ENCODE peak calls at places on chromosomes 16 and 17, in six cellular contexts. One of them, this sample, is unnamed.
A peak's percentile ranks its signal among the peaks of the same experiment; 100 is the strongest.

GRCh38 chr16:48542020-48542473 is 67.9 kb downstream of the N4BP1 start:
- DNase-seq in substantia nigra: peak; percentile 49
- DNase-seq in body of pancreas: peak; percentile 48
- DNase-seq in esophagus squamous epithelium: no peak
- DNase-seq in right cardiac atrium: peak; percentile 75
- DNase-seq in RWPE2: no peak
- DNase-seq in this sample: no peak

GRCh38 chr17:53949473-53950090 is 126.9 kb downstream of the KIF2B start:
- DNase-seq in substantia nigra: no peak
- DNase-seq in body of pancreas: no peak
- DNase-seq in esophagus squamous epithelium: no peak
- DNase-seq in right cardiac atrium: no peak
- DNase-seq in RWPE2: no peak
- DNase-seq in this sample: no peak

GRCh38 chr16:56872863-56873391 is 7.9 kb downstream of the SLC12A3 start:
- DNase-seq in substantia nigra: no peak
- DNase-seq in body of pancreas: no peak
- DNase-seq in esophagus squamous epithelium: no peak
- DNase-seq in right cardiac atrium: no peak
- DNase-seq in RWPE2: no peak
- DNase-seq in this sample: no peak

GRCh38 chr17:2068589-2069051 is 13.7 kb downstream of the HIC1 start:
- DNase-seq in substantia nigra: no peak
- DNase-seq in body of pancreas: no peak
- DNase-seq in esophagus squamous epithelium: no peak
- DNase-seq in right cardiac atrium: peak; percentile 28
- DNase-seq in RWPE2: peak; percentile 72
- DNase-seq in this sample: no peak

GRCh38 chr17:59848385-59848668 is 44.4 kb downstream of the TUBD1 start:
- DNase-seq in substantia nigra: no peak
- DNase-seq in body of pancreas: peak; percentile 15
- DNase-seq in esophagus squamous epithelium: no peak
- DNase-seq in right cardiac atrium: no peak
- DNase-seq in RWPE2: no peak
- DNase-seq in this sample: no peak

GRCh38 chr17:7956208-7956965 is 24.4 kb downstream of the CNTROB start:
- DNase-seq in substantia nigra: no peak
- DNase-seq in body of pancreas: peak; percentile 26
- DNase-seq in esophagus squamous epithelium: no peak
- DNase-seq in right cardiac atrium: peak; percentile 61
- DNase-seq in RWPE2: no peak
- DNase-seq in this sample: no peak

GRCh38 chr17:55549140-55549539 is 37.9 kb upstream of the SMIM36 start:
- DNase-seq in substantia nigra: no peak
- DNase-seq in body of pancreas: no peak
- DNase-seq in esophagus squamous epithelium: no peak
- DNase-seq in right cardiac atrium: no peak
- DNase-seq in RWPE2: no peak
- DNase-seq in this sample: peak; percentile 33

GRCh38 chr16:24318670-24319069 is 62.5 kb downstream of the CACNG3 start:
- DNase-seq in substantia nigra: no peak
- DNase-seq in body of pancreas: no peak
- DNase-seq in esophagus squamous epithelium: no peak
- DNase-seq in right cardiac atrium: no peak
- DNase-seq in RWPE2: no peak
- DNase-seq in this sample: no peak

GRCh38 chr16:68592466-68593337 is 52.4 kb upstream of the CDH3 start:
- DNase-seq in substantia nigra: no peak
- DNase-seq in body of pancreas: no peak
- DNase-seq in esophagus squamous epithelium: no peak
- DNase-seq in right cardiac atrium: no peak
- DNase-seq in RWPE2: no peak
- DNase-seq in this sample: peak; percentile 21

GRCh38 chr17:8729860-8730259 is 14.8 kb downstream of the CCDC42 start:
- DNase-seq in substantia nigra: no peak
- DNase-seq in body of pancreas: no peak
- DNase-seq in esophagus squamous epithelium: no peak
- DNase-seq in right cardiac atrium: no peak
- DNase-seq in RWPE2: no peak
- DNase-seq in this sample: no peak

GRCh38 chr16:89217388-89218191 is at the start of gene ZNF778:
- DNase-seq in substantia nigra: peak; percentile 80
- DNase-seq in body of pancreas: peak; percentile 87
- DNase-seq in esophagus squamous epithelium: peak; percentile 42
- DNase-seq in right cardiac atrium: peak; percentile 85
- DNase-seq in RWPE2: no peak
- DNase-seq in this sample: peak; percentile 77

DNA sequence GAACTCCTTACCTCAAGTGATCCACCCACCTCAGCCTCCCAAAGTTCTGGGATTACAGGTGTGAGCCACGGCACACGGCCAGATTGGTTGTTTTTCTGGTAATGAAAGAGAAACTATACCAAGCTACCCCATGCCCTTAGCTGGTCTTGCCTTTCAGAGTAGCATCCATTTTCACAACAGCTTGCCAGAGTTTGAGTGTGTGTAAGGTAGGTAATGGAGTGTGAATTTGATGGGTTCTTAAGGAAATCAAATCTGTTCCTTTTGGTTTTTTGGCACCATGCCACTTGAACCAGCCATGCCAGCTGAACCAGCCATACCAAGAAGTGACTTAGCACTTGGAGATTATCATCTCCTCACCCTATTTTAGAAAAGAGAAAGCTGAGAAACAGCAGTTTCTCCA is 5.1 kb downstream of the CALCOCO2 start:
- DNase-seq in substantia nigra: no peak
- DNase-seq in body of pancreas: no peak
- DNase-seq in esophagus squamous epithelium: no peak
- DNase-seq in right cardiac atrium: no peak
- DNase-seq in RWPE2: no peak
- DNase-seq in this sample: no peak
- H3K27ac ChIP-seq in substantia nigra: no peak overlapping the region
- H3K27ac ChIP-seq in body of pancreas: no peak overlapping the region
- H3K27ac ChIP-seq in esophagus squamous epithelium: peak overlapping the region; percentile 19
- H3K27ac ChIP-seq in right cardiac atrium: peak overlapping the region; percentile 40
- H3K27ac ChIP-seq in RWPE2: no peak overlapping the region
- H3K27ac ChIP-seq in this sample: no peak overlapping the region

GRCh38 chr17:21372256-21372954 is 3.8 kb upstream of the KCNJ12 start:
- DNase-seq in substantia nigra: no peak
- DNase-seq in body of pancreas: no peak
- DNase-seq in esophagus squamous epithelium: no peak
- DNase-seq in right cardiac atrium: no peak
- DNase-seq in RWPE2: no peak
- DNase-seq in this sample: no peak

GRCh38 chr17:21370430-21370829 is 5.7 kb upstream of the KCNJ12 start:
- DNase-seq in substantia nigra: no peak
- DNase-seq in body of pancreas: no peak
- DNase-seq in esophagus squamous epithelium: no peak
- DNase-seq in right cardiac atrium: peak; percentile 80
- DNase-seq in RWPE2: no peak
- DNase-seq in this sample: no peak

GRCh38 chr17:21369395-21369794 is 6.8 kb upstream of the KCNJ12 start:
- DNase-seq in substantia nigra: no peak
- DNase-seq in body of pancreas: no peak
- DNase-seq in esophagus squamous epithelium: no peak
- DNase-seq in right cardiac atrium: no peak
- DNase-seq in RWPE2: no peak
- DNase-seq in this sample: no peak

GRCh38 chr17:21373034-21373433 is 3.1 kb upstream of the KCNJ12 start:
- DNase-seq in substantia nigra: no peak
- DNase-seq in body of pancreas: no peak
- DNase-seq in esophagus squamous epithelium: no peak
- DNase-seq in right cardiac atrium: no peak
- DNase-seq in RWPE2: no peak
- DNase-seq in this sample: no peak

DNA sequence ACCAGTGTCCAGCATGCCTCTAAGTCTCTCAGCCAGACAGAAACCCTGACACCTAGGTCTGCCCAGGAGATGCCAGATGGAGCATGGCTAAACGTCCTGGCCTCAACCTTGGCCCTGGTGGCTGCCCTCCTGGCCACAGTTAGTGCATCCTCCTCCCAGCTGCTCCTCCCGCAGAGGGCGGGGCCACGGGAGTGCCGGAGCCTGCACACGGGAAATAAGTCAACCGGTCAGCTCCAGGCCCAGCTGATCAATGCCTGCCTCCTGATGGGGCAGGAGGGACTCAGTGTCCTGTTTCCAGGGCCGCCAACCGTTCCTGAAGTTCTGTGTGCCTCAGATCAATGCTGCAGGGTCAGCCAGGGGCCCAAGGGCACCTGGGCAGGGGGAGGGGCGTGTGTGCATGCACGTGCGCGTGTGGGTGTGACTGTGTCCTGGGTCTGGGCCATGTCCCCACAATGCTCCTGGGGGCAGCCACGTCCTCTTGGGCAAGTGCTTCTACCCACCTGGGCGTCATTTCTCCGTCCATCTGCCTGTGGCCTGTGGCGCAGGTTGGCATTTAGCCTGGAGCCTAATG is 4.6 kb upstream of the KCNJ12 start:
- DNase-seq in substantia nigra: no peak
- DNase-seq in body of pancreas: no peak
- DNase-seq in esophagus squamous epithelium: no peak
- DNase-seq in right cardiac atrium: no peak
- DNase-seq in RWPE2: no peak
- DNase-seq in this sample: no peak
- H3K27ac ChIP-seq in substantia nigra: no peak overlapping the region
- H3K27ac ChIP-seq in body of pancreas: no peak overlapping the region
- H3K27ac ChIP-seq in esophagus squamous epithelium: no peak overlapping the region
- H3K27ac ChIP-seq in right cardiac atrium: peak overlapping the region; percentile 76
- H3K27ac ChIP-seq in RWPE2: no peak overlapping the region
- H3K27ac ChIP-seq in this sample: no peak overlapping the region

DNA sequence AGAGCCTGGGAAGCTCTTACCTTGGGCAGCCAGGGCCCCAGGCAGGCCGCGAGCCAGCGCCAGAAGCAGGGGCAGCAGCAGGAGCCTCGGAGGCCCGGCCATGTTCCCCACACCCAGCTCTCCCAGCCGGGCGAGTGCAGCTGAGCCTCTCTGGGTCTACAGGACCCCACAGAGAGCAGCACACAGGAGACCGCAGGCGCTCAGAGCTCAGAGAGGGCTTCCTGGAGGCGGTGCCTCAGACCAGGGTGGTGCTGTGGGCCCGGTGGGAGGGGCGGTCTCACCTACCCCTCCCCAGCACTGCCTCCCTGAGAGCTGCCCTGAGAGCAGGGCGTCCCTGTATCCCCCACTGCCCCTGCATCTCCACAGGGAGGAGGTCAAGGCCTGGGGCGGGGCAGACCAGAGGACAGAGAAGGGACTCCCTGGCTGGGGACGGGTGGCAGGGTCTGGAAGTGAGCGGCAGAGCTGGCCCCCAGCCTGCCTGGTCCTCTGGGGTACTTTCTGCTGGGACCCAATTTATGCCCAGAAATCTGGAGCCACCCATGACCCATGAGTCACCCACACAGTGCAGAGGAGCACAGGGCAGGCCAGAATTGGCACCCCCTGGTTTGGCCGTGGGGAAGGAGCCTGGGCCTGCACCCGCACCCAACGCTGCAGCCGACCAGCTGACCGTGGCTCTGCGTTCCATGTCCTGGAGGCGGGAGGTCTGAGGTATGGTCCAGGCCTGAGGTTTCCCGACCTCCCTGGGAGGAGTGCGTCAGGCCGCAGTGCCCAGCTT is at the start of gene CD7:
- DNase-seq in substantia nigra: no peak
- DNase-seq in body of pancreas: no peak
- DNase-seq in esophagus squamous epithelium: no peak
- DNase-seq in right cardiac atrium: no peak
- DNase-seq in RWPE2: no peak
- DNase-seq in this sample: peak; percentile 64
- H3K27ac ChIP-seq in substantia nigra: no peak within 1 kb of the TSS
- H3K27ac ChIP-seq in body of pancreas: no peak within 1 kb of the TSS
- H3K27ac ChIP-seq in esophagus squamous epithelium: peak within 1 kb of the TSS; percentile 9
- H3K27ac ChIP-seq in right cardiac atrium: no peak within 1 kb of the TSS
- H3K27ac ChIP-seq in RWPE2: no peak within 1 kb of the TSS
- H3K27ac ChIP-seq in this sample: peak within 1 kb of the TSS; percentile 54

GRCh38 chr16:60181542-60181941 is 1447.4 kb upstream of the GOT2 start:
- DNase-seq in substantia nigra: no peak
- DNase-seq in body of pancreas: no peak
- DNase-seq in esophagus squamous epithelium: no peak
- DNase-seq in right cardiac atrium: no peak
- DNase-seq in RWPE2: no peak
- DNase-seq in this sample: no peak

DNA sequence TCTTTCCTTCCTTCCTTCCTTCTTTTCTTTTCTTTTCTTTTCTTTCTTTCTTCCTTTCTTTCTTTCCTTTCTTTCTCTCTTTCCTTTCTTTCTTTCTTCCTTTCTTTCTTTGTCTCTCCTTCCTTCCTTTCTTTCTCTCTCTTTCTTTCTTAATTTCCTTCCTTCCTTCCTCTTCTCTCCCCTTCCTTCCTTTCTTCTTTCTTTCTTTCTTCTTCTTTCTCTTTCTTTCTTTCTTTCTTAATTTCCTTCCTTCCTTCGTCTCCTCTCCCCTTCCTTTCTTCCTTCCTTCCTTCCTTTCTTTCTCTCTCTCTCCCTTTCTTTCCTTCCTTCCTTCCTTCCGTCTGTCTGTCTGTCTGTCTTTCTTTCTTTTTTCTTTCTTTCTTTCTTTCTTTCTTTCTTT is 1446.5 kb upstream of the GOT2 start:
- DNase-seq in substantia nigra: no peak
- DNase-seq in body of pancreas: no peak
- DNase-seq in esophagus squamous epithelium: no peak
- DNase-seq in right cardiac atrium: no peak
- DNase-seq in RWPE2: no peak
- DNase-seq in this sample: no peak
- H3K27ac ChIP-seq in substantia nigra: no peak overlapping the region
- H3K27ac ChIP-seq in body of pancreas: no peak overlapping the region
- H3K27ac ChIP-seq in esophagus squamous epithelium: no peak overlapping the region
- H3K27ac ChIP-seq in right cardiac atrium: no peak overlapping the region
- H3K27ac ChIP-seq in RWPE2: no peak overlapping the region
- H3K27ac ChIP-seq in this sample: no peak overlapping the region